ENCODE peak calls at places on chromosome 10, in nine cellular contexts. One of them, this sample, is unnamed.

GRCh38 chr10:97731346-97732051 is 5.4 kb upstream of the ZFYVE27 start:
- DNase-seq in activated CD4-positive, alpha-beta T cell treated with anti-CD3 and anti-CD28 coated beads, Interleukin-2, amount 50 U/mL, for 1 hour: peak
- DNase-seq in A549: peak
- DNase-seq in SHP77: peak
- DNase-seq in tibial artery: peak
- DNase-seq in cardiac fibroblast: peak
- DNase-seq in NCI-H82: peak
- DNase-seq in T-helper 1 cell: no peak
- DNase-seq in B cell: no peak
- DNase-seq in this sample: peak

GRCh38 chr10:72954230-72954595 is 393 bp downstream of the PLA2G12B start:
- DNase-seq in activated CD4-positive, alpha-beta T cell treated with anti-CD3 and anti-CD28 coated beads, Interleukin-2, amount 50 U/mL, for 1 hour: no peak
- DNase-seq in A549: no peak
- DNase-seq in SHP77: no peak
- DNase-seq in tibial artery: no peak
- DNase-seq in cardiac fibroblast: no peak
- DNase-seq in NCI-H82: no peak
- DNase-seq in T-helper 1 cell: no peak
- DNase-seq in B cell: no peak
- DNase-seq in this sample: no peak

GRCh38 chr10:7405637-7406036 is 5.2 kb downstream of the SFMBT2 start:
- DNase-seq in activated CD4-positive, alpha-beta T cell treated with anti-CD3 and anti-CD28 coated beads, Interleukin-2, amount 50 U/mL, for 1 hour: no peak
- DNase-seq in A549: no peak
- DNase-seq in SHP77: no peak
- DNase-seq in tibial artery: no peak
- DNase-seq in cardiac fibroblast: no peak
- DNase-seq in NCI-H82: no peak
- DNase-seq in T-helper 1 cell: no peak
- DNase-seq in B cell: no peak
- DNase-seq in this sample: no peak

GRCh38 chr10:98255146-98255877 is 12.7 kb downstream of the LOXL4 start:
- DNase-seq in activated CD4-positive, alpha-beta T cell treated with anti-CD3 and anti-CD28 coated beads, Interleukin-2, amount 50 U/mL, for 1 hour: no peak
- DNase-seq in A549: no peak
- DNase-seq in SHP77: no peak
- DNase-seq in tibial artery: no peak
- DNase-seq in cardiac fibroblast: no peak
- DNase-seq in NCI-H82: no peak
- DNase-seq in T-helper 1 cell: no peak
- DNase-seq in B cell: no peak
- DNase-seq in this sample: no peak

GRCh38 chr10:93554760-93555432 is 11.6 kb upstream of the FFAR4 start:
- DNase-seq in activated CD4-positive, alpha-beta T cell treated with anti-CD3 and anti-CD28 coated beads, Interleukin-2, amount 50 U/mL, for 1 hour: peak
- DNase-seq in A549: peak
- DNase-seq in SHP77: peak
- DNase-seq in tibial artery: peak
- DNase-seq in cardiac fibroblast: peak
- DNase-seq in NCI-H82: peak
- DNase-seq in T-helper 1 cell: no peak
- DNase-seq in B cell: no peak
- DNase-seq in this sample: no peak

GRCh38 chr10:78578929-78579328 is 489.8 kb upstream of the ZMIZ1 start:
- DNase-seq in activated CD4-positive, alpha-beta T cell treated with anti-CD3 and anti-CD28 coated beads, Interleukin-2, amount 50 U/mL, for 1 hour: no peak
- DNase-seq in A549: no peak
- DNase-seq in SHP77: no peak
- DNase-seq in tibial artery: no peak
- DNase-seq in cardiac fibroblast: peak
- DNase-seq in NCI-H82: no peak
- DNase-seq in T-helper 1 cell: no peak
- DNase-seq in B cell: no peak
- DNase-seq in this sample: no peak

GRCh38 chr10:131858118-131858515 is 42.7 kb upstream of the PPP2R2D start:
- DNase-seq in activated CD4-positive, alpha-beta T cell treated with anti-CD3 and anti-CD28 coated beads, Interleukin-2, amount 50 U/mL, for 1 hour: no peak
- DNase-seq in A549: no peak
- DNase-seq in SHP77: no peak
- DNase-seq in tibial artery: peak
- DNase-seq in cardiac fibroblast: no peak
- DNase-seq in NCI-H82: no peak
- DNase-seq in T-helper 1 cell: no peak
- DNase-seq in B cell: no peak
- DNase-seq in this sample: no peak

GRCh38 chr10:123391275-123392028 is 237.2 kb downstream of the BUB3 start:
- DNase-seq in activated CD4-positive, alpha-beta T cell treated with anti-CD3 and anti-CD28 coated beads, Interleukin-2, amount 50 U/mL, for 1 hour: no peak
- DNase-seq in A549: no peak
- DNase-seq in SHP77: no peak
- DNase-seq in tibial artery: no peak
- DNase-seq in cardiac fibroblast: no peak
- DNase-seq in NCI-H82: no peak
- DNase-seq in T-helper 1 cell: no peak
- DNase-seq in B cell: no peak
- DNase-seq in this sample: no peak

GRCh38 chr10:18649364-18649959 is 1.9 kb downstream of the NSUN6 start:
- DNase-seq in activated CD4-positive, alpha-beta T cell treated with anti-CD3 and anti-CD28 coated beads, Interleukin-2, amount 50 U/mL, for 1 hour: no peak
- DNase-seq in A549: no peak
- DNase-seq in SHP77: no peak
- DNase-seq in tibial artery: no peak
- DNase-seq in cardiac fibroblast: no peak
- DNase-seq in NCI-H82: peak
- DNase-seq in T-helper 1 cell: no peak
- DNase-seq in B cell: no peak
- DNase-seq in this sample: no peak

GRCh38 chr10:86699541-86699940 is 31.2 kb downstream of the LDB3 start:
- DNase-seq in activated CD4-positive, alpha-beta T cell treated with anti-CD3 and anti-CD28 coated beads, Interleukin-2, amount 50 U/mL, for 1 hour: no peak
- DNase-seq in A549: no peak
- DNase-seq in SHP77: no peak
- DNase-seq in tibial artery: no peak
- DNase-seq in cardiac fibroblast: no peak
- DNase-seq in NCI-H82: no peak
- DNase-seq in T-helper 1 cell: no peak
- DNase-seq in B cell: no peak
- DNase-seq in this sample: no peak

GRCh38 chr10:69960606-69961167 is 92.0 kb upstream of the MACROH2A2 start:
- DNase-seq in activated CD4-positive, alpha-beta T cell treated with anti-CD3 and anti-CD28 coated beads, Interleukin-2, amount 50 U/mL, for 1 hour: no peak
- DNase-seq in A549: no peak
- DNase-seq in SHP77: no peak
- DNase-seq in tibial artery: no peak
- DNase-seq in cardiac fibroblast: no peak
- DNase-seq in NCI-H82: no peak
- DNase-seq in T-helper 1 cell: no peak
- DNase-seq in B cell: no peak
- DNase-seq in this sample: no peak

GRCh38 chr10:416091-416515 is 273.4 kb downstream of the DIP2C start:
- DNase-seq in activated CD4-positive, alpha-beta T cell treated with anti-CD3 and anti-CD28 coated beads, Interleukin-2, amount 50 U/mL, for 1 hour: no peak
- DNase-seq in A549: peak
- DNase-seq in SHP77: no peak
- DNase-seq in tibial artery: no peak
- DNase-seq in cardiac fibroblast: no peak
- DNase-seq in NCI-H82: no peak
- DNase-seq in T-helper 1 cell: no peak
- DNase-seq in B cell: no peak
- DNase-seq in this sample: no peak

GRCh38 chr10:89090760-89091455 is 100.3 kb downstream of the FAS start:
- DNase-seq in activated CD4-positive, alpha-beta T cell treated with anti-CD3 and anti-CD28 coated beads, Interleukin-2, amount 50 U/mL, for 1 hour: no peak
- DNase-seq in A549: no peak
- DNase-seq in SHP77: no peak
- DNase-seq in tibial artery: no peak
- DNase-seq in cardiac fibroblast: peak
- DNase-seq in NCI-H82: no peak
- DNase-seq in T-helper 1 cell: no peak
- DNase-seq in B cell: no peak
- DNase-seq in this sample: no peak

GRCh38 chr10:11756766-11757315 is 14.7 kb downstream of the ECHDC3 start:
- DNase-seq in activated CD4-positive, alpha-beta T cell treated with anti-CD3 and anti-CD28 coated beads, Interleukin-2, amount 50 U/mL, for 1 hour: no peak
- DNase-seq in A549: no peak
- DNase-seq in SHP77: peak
- DNase-seq in tibial artery: no peak
- DNase-seq in cardiac fibroblast: no peak
- DNase-seq in NCI-H82: no peak
- DNase-seq in T-helper 1 cell: no peak
- DNase-seq in B cell: no peak
- DNase-seq in this sample: no peak

GRCh38 chr10:107440741-107441140 is 276.2 kb upstream of the SORCS1 start:
- DNase-seq in activated CD4-positive, alpha-beta T cell treated with anti-CD3 and anti-CD28 coated beads, Interleukin-2, amount 50 U/mL, for 1 hour: no peak
- DNase-seq in A549: no peak
- DNase-seq in SHP77: no peak
- DNase-seq in tibial artery: no peak
- DNase-seq in cardiac fibroblast: no peak
- DNase-seq in NCI-H82: no peak
- DNase-seq in T-helper 1 cell: no peak
- DNase-seq in B cell: no peak
- DNase-seq in this sample: no peak

GRCh38 chr10:129894721-129895120 is 69.4 kb downstream of the EBF3 start:
- DNase-seq in activated CD4-positive, alpha-beta T cell treated with anti-CD3 and anti-CD28 coated beads, Interleukin-2, amount 50 U/mL, for 1 hour: no peak
- DNase-seq in A549: no peak
- DNase-seq in SHP77: no peak
- DNase-seq in tibial artery: no peak
- DNase-seq in cardiac fibroblast: no peak
- DNase-seq in NCI-H82: no peak
- DNase-seq in T-helper 1 cell: no peak
- DNase-seq in B cell: no peak
- DNase-seq in this sample: no peak

GRCh38 chr10:71063431-71063830 is 148.9 kb upstream of the UNC5B start:
- DNase-seq in activated CD4-positive, alpha-beta T cell treated with anti-CD3 and anti-CD28 coated beads, Interleukin-2, amount 50 U/mL, for 1 hour: no peak
- DNase-seq in A549: no peak
- DNase-seq in SHP77: no peak
- DNase-seq in tibial artery: no peak
- DNase-seq in cardiac fibroblast: no peak
- DNase-seq in NCI-H82: no peak
- DNase-seq in T-helper 1 cell: no peak
- DNase-seq in B cell: no peak
- DNase-seq in this sample: no peak

GRCh38 chr10:17428616-17429097 is 25.7 kb downstream of the ST8SIA6 start:
- DNase-seq in activated CD4-positive, alpha-beta T cell treated with anti-CD3 and anti-CD28 coated beads, Interleukin-2, amount 50 U/mL, for 1 hour: peak
- DNase-seq in A549: no peak
- DNase-seq in SHP77: no peak
- DNase-seq in tibial artery: no peak
- DNase-seq in cardiac fibroblast: no peak
- DNase-seq in NCI-H82: no peak
- DNase-seq in T-helper 1 cell: peak
- DNase-seq in B cell: peak
- DNase-seq in this sample: peak

GRCh38 chr10:104253106-104253505 is 1.6 kb upstream of the GSTO1 start:
- DNase-seq in activated CD4-positive, alpha-beta T cell treated with anti-CD3 and anti-CD28 coated beads, Interleukin-2, amount 50 U/mL, for 1 hour: no peak
- DNase-seq in A549: no peak
- DNase-seq in SHP77: no peak
- DNase-seq in tibial artery: no peak
- DNase-seq in cardiac fibroblast: no peak
- DNase-seq in NCI-H82: no peak
- DNase-seq in T-helper 1 cell: no peak
- DNase-seq in B cell: no peak
- DNase-seq in this sample: no peak

GRCh38 chr10:14093735-14094484 is 236.8 kb downstream of the FRMD4A start:
- DNase-seq in activated CD4-positive, alpha-beta T cell treated with anti-CD3 and anti-CD28 coated beads, Interleukin-2, amount 50 U/mL, for 1 hour: no peak
- DNase-seq in A549: peak
- DNase-seq in SHP77: no peak
- DNase-seq in tibial artery: no peak
- DNase-seq in cardiac fibroblast: peak
- DNase-seq in NCI-H82: peak
- DNase-seq in T-helper 1 cell: no peak
- DNase-seq in B cell: no peak
- DNase-seq in this sample: no peak

GRCh38 chr10:132477066-132477397 is 60.6 kb upstream of the INPP5A start:
- DNase-seq in activated CD4-positive, alpha-beta T cell treated with anti-CD3 and anti-CD28 coated beads, Interleukin-2, amount 50 U/mL, for 1 hour: no peak
- DNase-seq in A549: no peak
- DNase-seq in SHP77: no peak
- DNase-seq in tibial artery: no peak
- DNase-seq in cardiac fibroblast: no peak
- DNase-seq in NCI-H82: no peak
- DNase-seq in T-helper 1 cell: no peak
- DNase-seq in B cell: no peak
- DNase-seq in this sample: no peak

GRCh38 chr10:131204406-131205152 is 106.9 kb downstream of the TCERG1L start:
- DNase-seq in activated CD4-positive, alpha-beta T cell treated with anti-CD3 and anti-CD28 coated beads, Interleukin-2, amount 50 U/mL, for 1 hour: no peak
- DNase-seq in A549: no peak
- DNase-seq in SHP77: no peak
- DNase-seq in tibial artery: no peak
- DNase-seq in cardiac fibroblast: no peak
- DNase-seq in NCI-H82: no peak
- DNase-seq in T-helper 1 cell: no peak
- DNase-seq in B cell: no peak
- DNase-seq in this sample: no peak

GRCh38 chr10:70498970-70499828 is 20.6 kb downstream of the PALD1 start:
- DNase-seq in activated CD4-positive, alpha-beta T cell treated with anti-CD3 and anti-CD28 coated beads, Interleukin-2, amount 50 U/mL, for 1 hour: no peak
- DNase-seq in A549: no peak
- DNase-seq in SHP77: no peak
- DNase-seq in tibial artery: no peak
- DNase-seq in cardiac fibroblast: no peak
- DNase-seq in NCI-H82: no peak
- DNase-seq in T-helper 1 cell: no peak
- DNase-seq in B cell: no peak
- DNase-seq in this sample: no peak